ENCODE peak calls at places on chromosomes 3 and 15, in eight cellular contexts. Y is foreskin keratinocyte; F is NCI-H2171 treated with DMSO at 0.1 percent for 48 hours; N is mesothelial cell of epicardium; G is EL; S is activated CD4-positive, CD25-positive, alpha-beta regulatory T cell treated with anti-CD3 and anti-CD28 coated beads, Interleukin-2, amount 50 U/mL, for 72 hours; R is GM06990; V is activated T-cell treated with anti-CD3 and anti-CD28 coated beads, Interleukin-2, amount 50 U/mL, for 72 hours. C is an unnamed sample.

GRCh38 chr15:93865610-93866009 is 365.8 kb upstream of the MCTP2 start:
- DNase-seq in R (no peak), V (no peak), G (no peak), S (no peak), F (peak), N (no peak), Y (no peak), C (no peak)

GRCh38 chr3:44952689-44953088 is 23.3 kb downstream of the ZDHHC3 start:
- DNase-seq in Y (peak), F (no peak), V (no peak), N (no peak), G (no peak), R (no peak), S (no peak), C (no peak)

GRCh38 chr3:27072943-27073725 is 296.0 kb downstream of the NEK10 start:
- DNase-seq in F (no peak), N (no peak), S (no peak), G (no peak), Y (no peak), R (no peak), V (no peak), C (no peak)

GRCh38 chr3:15610083-15610482 is 8.5 kb downstream of the BTD start:
- DNase-seq in Y (peak), S (no peak), N (no peak), V (no peak), G (peak), R (no peak), F (no peak), C (no peak)

GRCh38 chr15:91338763-91339162 is 238.7 kb downstream of the SV2B start:
- DNase-seq in V (no peak), N (peak), Y (peak), R (no peak), S (no peak), G (peak), F (no peak), C (no peak)

GRCh38 chr15:98646546-98647025 is 1.8 kb upstream of the IGF1R start:
- DNase-seq in R (no peak), V (no peak), S (no peak), G (no peak), N (no peak), Y (no peak), F (no peak), C (no peak)

GRCh38 chr15:70195808-70196304 is 98.1 kb upstream of the TLE3 start:
- DNase-seq in F (no peak), G (peak), R (no peak), N (peak), S (no peak), V (no peak), Y (peak), C (no peak)

GRCh38 chr15:63482874-63483323 is 21.5 kb upstream of the USP3 start:
- DNase-seq in S (no peak), G (no peak), F (no peak), V (no peak), Y (no peak), N (no peak), R (no peak), C (no peak)

GRCh38 chr3:29313074-29313473 is 32.2 kb downstream of the RBMS3 start:
- DNase-seq in F (no peak), R (no peak), S (no peak), Y (no peak), N (no peak), V (no peak), G (no peak), C (no peak)

GRCh38 chr15:31265871-31266711 is 60.5 kb upstream of the KLF13 start:
- DNase-seq in N (peak), S (peak), F (no peak), G (no peak), R (peak), Y (no peak), V (peak), C (peak)

GRCh38 chr15:69531302-69532027 is 78.8 kb downstream of the RPLP1 start:
- DNase-seq in V (no peak), S (no peak), N (no peak), R (no peak), Y (peak), G (no peak), F (no peak), C (no peak)

GRCh38 chr3:46701211-46701939 is at the start of gene TMIE:
- DNase-seq in G (no peak), N (no peak), R (no peak), V (peak), Y (no peak), F (no peak), S (no peak), C (no peak)

GRCh38 chr15:68885070-68885469 is 45.3 kb upstream of the SPESP1 start:
- DNase-seq in S (no peak), R (no peak), V (no peak), F (no peak), N (peak), Y (peak), G (peak), C (no peak)

GRCh38 chr15:100733088-100733487 is 130.7 kb downstream of the ASB7 start:
- DNase-seq in S (no peak), G (peak), Y (peak), F (no peak), N (peak), V (no peak), R (no peak), C (no peak)

GRCh38 chr3:31137718-31138465 is 243.4 kb upstream of the GADL1 start:
- DNase-seq in R (no peak), F (no peak), G (no peak), N (no peak), Y (peak), V (no peak), S (no peak), C (no peak)

GRCh38 chr15:44034334-44034733 is 160.7 kb downstream of the FRMD5 start:
- DNase-seq in S (no peak), R (no peak), G (no peak), V (no peak), F (no peak), Y (no peak), N (no peak), C (no peak)

GRCh38 chr3:188455748-188456147 is 301.8 kb downstream of the LPP start:
- DNase-seq in R (no peak), F (no peak), Y (no peak), G (no peak), V (no peak), N (no peak), S (no peak), C (no peak)

GRCh38 chr3:123431658-123432323 is 17.1 kb downstream of the ADCY5 start:
- DNase-seq in F (no peak), V (no peak), S (no peak), G (no peak), N (no peak), Y (no peak), R (no peak), C (no peak)

GRCh38 chr15:68469162-68470048 is 37.4 kb upstream of the ITGA11 start:
- DNase-seq in N (no peak), S (no peak), V (no peak), R (no peak), G (no peak), F (no peak), Y (no peak), C (no peak)

GRCh38 chr3:96755519-96755918 is 58.9 kb upstream of the EPHA6 start:
- DNase-seq in R (no peak), V (no peak), G (no peak), F (no peak), Y (peak), S (no peak), N (no peak), C (no peak)

GRCh38 chr3:187456268-187456667 is 88.1 kb downstream of the RTP4 start:
- DNase-seq in V (no peak), F (no peak), N (no peak), R (no peak), G (no peak), Y (no peak), S (no peak), C (no peak)

GRCh38 chr3:107404727-107405519 is 27.7 kb downstream of the CCDC54 start:
- DNase-seq in S (no peak), N (no peak), F (no peak), R (no peak), G (peak), Y (no peak), V (no peak), C (no peak)

GRCh38 chr15:29401644-29402043 is 132.0 kb upstream of the NSMCE3 start:
- DNase-seq in Y (no peak), N (no peak), V (no peak), F (no peak), G (no peak), R (no peak), S (no peak), C (no peak)